ENCODE peak calls at places on chromosome 11, in ten cellular contexts. One of them, this sample, is unnamed.
A peak's percentile ranks its signal among the peaks of the same experiment; 100 is the strongest.

GRCh38 chr11:109644158-109644557 is 222.2 kb downstream of the C11orf87 start:
- DNase-seq in upper lobe of left lung: no peak
- DNase-seq in A549: no peak
- DNase-seq in transverse colon: no peak
- DNase-seq in ovary: no peak
- DNase-seq in tibial nerve: no peak
- DNase-seq in esophagus muscularis mucosa: no peak
- DNase-seq in suprapubic skin: no peak
- DNase-seq in sigmoid colon: no peak
- DNase-seq in H1: no peak
- DNase-seq in this sample: no peak

GRCh38 chr11:6607190-6607635 is 3.6 kb downstream of the ILK start:
- DNase-seq in esophagus muscularis mucosa: peak; percentile 12
- DNase-seq in suprapubic skin: no peak
- DNase-seq in sigmoid colon: no peak
- DNase-seq in H1: no peak
- DNase-seq in upper lobe of left lung: no peak
- DNase-seq in tibial nerve: no peak
- DNase-seq in A549: no peak
- DNase-seq in ovary: no peak
- DNase-seq in transverse colon: no peak
- DNase-seq in this sample: no peak

GRCh38 chr11:112968988-112969714 is 7.9 kb downstream of the NCAM1 start:
- DNase-seq in ovary: no peak
- DNase-seq in H1: no peak
- DNase-seq in A549: no peak
- DNase-seq in esophagus muscularis mucosa: no peak
- DNase-seq in upper lobe of left lung: no peak
- DNase-seq in suprapubic skin: no peak
- DNase-seq in tibial nerve: no peak
- DNase-seq in sigmoid colon: no peak
- DNase-seq in transverse colon: no peak
- DNase-seq in this sample: no peak

GRCh38 chr11:2927851-2928604 is 1.2 kb downstream of the PHLDA2 start:
- DNase-seq in esophagus muscularis mucosa: no peak
- DNase-seq in ovary: no peak
- DNase-seq in tibial nerve: no peak
- DNase-seq in transverse colon: peak; percentile 64
- DNase-seq in upper lobe of left lung: peak; percentile 80
- DNase-seq in H1: no peak
- DNase-seq in suprapubic skin: no peak
- DNase-seq in sigmoid colon: no peak
- DNase-seq in A549: peak; percentile 44
- DNase-seq in this sample: no peak

GRCh38 chr11:44016129-44016528 is 31.7 kb upstream of the ACCSL start:
- DNase-seq in upper lobe of left lung: no peak
- DNase-seq in suprapubic skin: peak; percentile 79
- DNase-seq in ovary: peak; percentile 40
- DNase-seq in H1: no peak
- DNase-seq in A549: no peak
- DNase-seq in transverse colon: no peak
- DNase-seq in tibial nerve: peak; percentile 30
- DNase-seq in esophagus muscularis mucosa: no peak
- DNase-seq in sigmoid colon: peak; percentile 77
- DNase-seq in this sample: peak; percentile 24

GRCh38 chr11:11916981-11917399 is 75.2 kb downstream of the USP47 start:
- DNase-seq in H1: no peak
- DNase-seq in suprapubic skin: no peak
- DNase-seq in upper lobe of left lung: no peak
- DNase-seq in transverse colon: no peak
- DNase-seq in A549: no peak
- DNase-seq in tibial nerve: no peak
- DNase-seq in ovary: no peak
- DNase-seq in esophagus muscularis mucosa: no peak
- DNase-seq in sigmoid colon: no peak
- DNase-seq in this sample: no peak

GRCh38 chr11:131691558-131692041 is 321.2 kb downstream of the NTM start:
- DNase-seq in ovary: no peak
- DNase-seq in upper lobe of left lung: peak; percentile 88
- DNase-seq in suprapubic skin: no peak
- DNase-seq in transverse colon: no peak
- DNase-seq in A549: no peak
- DNase-seq in sigmoid colon: no peak
- DNase-seq in H1: no peak
- DNase-seq in esophagus muscularis mucosa: no peak
- DNase-seq in tibial nerve: no peak
- DNase-seq in this sample: no peak

GRCh38 chr11:116478205-116478604 is 294.6 kb downstream of the BUD13 start:
- DNase-seq in H1: no peak
- DNase-seq in sigmoid colon: no peak
- DNase-seq in ovary: no peak
- DNase-seq in transverse colon: no peak
- DNase-seq in esophagus muscularis mucosa: no peak
- DNase-seq in A549: no peak
- DNase-seq in upper lobe of left lung: no peak
- DNase-seq in suprapubic skin: no peak
- DNase-seq in tibial nerve: no peak
- DNase-seq in this sample: no peak

GRCh38 chr11:69178819-69179482 is 23.2 kb downstream of the SMIM38 start:
- DNase-seq in A549: no peak
- DNase-seq in upper lobe of left lung: no peak
- DNase-seq in sigmoid colon: no peak
- DNase-seq in H1: no peak
- DNase-seq in ovary: no peak
- DNase-seq in suprapubic skin: no peak
- DNase-seq in esophagus muscularis mucosa: no peak
- DNase-seq in transverse colon: no peak
- DNase-seq in tibial nerve: no peak
- DNase-seq in this sample: peak; percentile 50

GRCh38 chr11:43447124-43447523 is 88.4 kb downstream of the TTC17 start:
- DNase-seq in ovary: no peak
- DNase-seq in H1: no peak
- DNase-seq in upper lobe of left lung: no peak
- DNase-seq in esophagus muscularis mucosa: no peak
- DNase-seq in suprapubic skin: no peak
- DNase-seq in sigmoid colon: no peak
- DNase-seq in transverse colon: no peak
- DNase-seq in tibial nerve: no peak
- DNase-seq in A549: no peak
- DNase-seq in this sample: no peak

GRCh38 chr11:78476066-78476465 is 58.4 kb upstream of the GAB2 start:
- DNase-seq in esophagus muscularis mucosa: no peak
- DNase-seq in upper lobe of left lung: no peak
- DNase-seq in A549: no peak
- DNase-seq in H1: no peak
- DNase-seq in sigmoid colon: no peak
- DNase-seq in ovary: no peak
- DNase-seq in transverse colon: no peak
- DNase-seq in suprapubic skin: no peak
- DNase-seq in tibial nerve: no peak
- DNase-seq in this sample: peak; percentile 47

GRCh38 chr11:131027501-131027900 is 111.2 kb upstream of the SNX19 start:
- DNase-seq in tibial nerve: no peak
- DNase-seq in esophagus muscularis mucosa: no peak
- DNase-seq in transverse colon: no peak
- DNase-seq in A549: no peak
- DNase-seq in upper lobe of left lung: no peak
- DNase-seq in sigmoid colon: no peak
- DNase-seq in suprapubic skin: no peak
- DNase-seq in ovary: no peak
- DNase-seq in H1: no peak
- DNase-seq in this sample: no peak

GRCh38 chr11:118319031-118319814 is 14.7 kb downstream of the CD3E start:
- DNase-seq in esophagus muscularis mucosa: no peak
- DNase-seq in sigmoid colon: no peak
- DNase-seq in transverse colon: no peak
- DNase-seq in H1: no peak
- DNase-seq in tibial nerve: no peak
- DNase-seq in A549: no peak
- DNase-seq in suprapubic skin: no peak
- DNase-seq in upper lobe of left lung: no peak
- DNase-seq in ovary: no peak
- DNase-seq in this sample: no peak

GRCh38 chr11:28649922-28650321 is 541.7 kb downstream of the METTL15 start:
- DNase-seq in suprapubic skin: no peak
- DNase-seq in transverse colon: no peak
- DNase-seq in A549: no peak
- DNase-seq in esophagus muscularis mucosa: no peak
- DNase-seq in upper lobe of left lung: no peak
- DNase-seq in ovary: no peak
- DNase-seq in tibial nerve: no peak
- DNase-seq in H1: no peak
- DNase-seq in sigmoid colon: no peak
- DNase-seq in this sample: no peak

GRCh38 chr11:85643255-85643654 is 4.5 kb upstream of the TMEM126A start:
- DNase-seq in esophagus muscularis mucosa: no peak
- DNase-seq in A549: no peak
- DNase-seq in sigmoid colon: no peak
- DNase-seq in ovary: peak; percentile 24
- DNase-seq in upper lobe of left lung: no peak
- DNase-seq in H1: no peak
- DNase-seq in suprapubic skin: no peak
- DNase-seq in tibial nerve: no peak
- DNase-seq in transverse colon: peak; percentile 16
- DNase-seq in this sample: peak; percentile 38

GRCh38 chr11:32332990-32333334 is 102.4 kb downstream of the WT1 start:
- DNase-seq in tibial nerve: no peak
- DNase-seq in esophagus muscularis mucosa: no peak
- DNase-seq in sigmoid colon: no peak
- DNase-seq in upper lobe of left lung: no peak
- DNase-seq in H1: no peak
- DNase-seq in A549: no peak
- DNase-seq in suprapubic skin: no peak
- DNase-seq in transverse colon: no peak
- DNase-seq in ovary: no peak
- DNase-seq in this sample: no peak

GRCh38 chr11:15577519-15577918 is 462.8 kb downstream of the INSC start:
- DNase-seq in tibial nerve: no peak
- DNase-seq in ovary: no peak
- DNase-seq in A549: no peak
- DNase-seq in suprapubic skin: no peak
- DNase-seq in transverse colon: no peak
- DNase-seq in H1: no peak
- DNase-seq in sigmoid colon: no peak
- DNase-seq in esophagus muscularis mucosa: no peak
- DNase-seq in upper lobe of left lung: no peak
- DNase-seq in this sample: no peak

GRCh38 chr11:134069426-134069921 is 602 bp downstream of the JAM3 start:
- DNase-seq in esophagus muscularis mucosa: peak; percentile 88
- DNase-seq in A549: no peak
- DNase-seq in sigmoid colon: no peak
- DNase-seq in ovary: peak; percentile 59
- DNase-seq in upper lobe of left lung: peak; percentile 86
- DNase-seq in H1: no peak
- DNase-seq in transverse colon: no peak
- DNase-seq in tibial nerve: no peak
- DNase-seq in suprapubic skin: no peak
- DNase-seq in this sample: no peak

GRCh38 chr11:13486926-13487660 is 8.7 kb downstream of the PTH start:
- DNase-seq in H1: no peak
- DNase-seq in esophagus muscularis mucosa: no peak
- DNase-seq in A549: peak; percentile 15
- DNase-seq in suprapubic skin: no peak
- DNase-seq in transverse colon: peak; percentile 57
- DNase-seq in tibial nerve: no peak
- DNase-seq in sigmoid colon: no peak
- DNase-seq in upper lobe of left lung: peak; percentile 87
- DNase-seq in ovary: no peak
- DNase-seq in this sample: peak; percentile 52

GRCh38 chr11:13487661-13488030 is 8.2 kb downstream of the PTH start:
- DNase-seq in A549: peak; percentile 49
- DNase-seq in tibial nerve: no peak
- DNase-seq in sigmoid colon: no peak
- DNase-seq in upper lobe of left lung: no peak
- DNase-seq in ovary: no peak
- DNase-seq in transverse colon: no peak
- DNase-seq in esophagus muscularis mucosa: no peak
- DNase-seq in H1: no peak
- DNase-seq in suprapubic skin: no peak
- DNase-seq in this sample: no peak
- TF ChIP-seq EP300 in A549: no peak
- TF ChIP-seq EP300 in tibial nerve: no peak
- TF ChIP-seq EP300 in sigmoid colon: no peak
- TF ChIP-seq EP300 in upper lobe of left lung: no peak
- TF ChIP-seq EP300 in ovary: no peak
- TF ChIP-seq EP300 in transverse colon: no peak
- TF ChIP-seq EP300 in esophagus muscularis mucosa: no peak
- TF ChIP-seq EP300 in H1: no peak
- TF ChIP-seq EP300 in suprapubic skin: no peak
- TF ChIP-seq EP300 in this sample: no peak

DNA sequence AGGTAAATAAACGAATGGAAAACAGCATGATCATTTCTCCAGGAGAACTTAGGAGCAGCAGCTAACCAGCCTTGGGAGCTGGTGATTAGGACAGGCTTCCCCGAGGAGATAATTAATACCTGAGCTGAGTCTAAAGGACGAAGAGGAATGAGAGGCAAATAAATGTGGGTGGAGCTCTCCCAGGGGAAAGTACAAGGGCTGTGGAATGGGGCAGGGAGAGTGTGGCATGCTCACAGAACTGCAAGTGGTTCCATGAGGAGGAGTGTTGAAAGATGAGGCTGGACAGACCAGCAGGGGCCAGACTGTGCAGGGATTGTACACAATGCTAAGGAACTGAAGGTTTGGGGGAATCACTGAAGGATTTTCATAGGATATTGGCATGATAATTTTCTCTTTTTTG is 14.2 kb upstream of the TLCD5 start:
- DNase-seq in sigmoid colon: no peak
- DNase-seq in ovary: no peak
- DNase-seq in transverse colon: peak; percentile 55
- DNase-seq in esophagus muscularis mucosa: no peak
- DNase-seq in suprapubic skin: no peak
- DNase-seq in upper lobe of left lung: no peak
- DNase-seq in H1: no peak
- DNase-seq in A549: no peak
- DNase-seq in tibial nerve: no peak
- DNase-seq in this sample: no peak
- TF ChIP-seq CTCF in sigmoid colon: no peak
- TF ChIP-seq CTCF in ovary: no peak
- TF ChIP-seq CTCF in transverse colon: no peak
- TF ChIP-seq CTCF in esophagus muscularis mucosa: no peak
- TF ChIP-seq CTCF in suprapubic skin: no peak
- TF ChIP-seq CTCF in upper lobe of left lung: no peak
- TF ChIP-seq CTCF in H1: no peak
- TF ChIP-seq CTCF in A549: no peak
- TF ChIP-seq CTCF in tibial nerve: no peak
- TF ChIP-seq CTCF in this sample: no peak

GRCh38 chr11:102446606-102447005 is 6.0 kb downstream of the TMEM123 start:
- DNase-seq in transverse colon: no peak
- DNase-seq in suprapubic skin: no peak
- DNase-seq in esophagus muscularis mucosa: no peak
- DNase-seq in ovary: no peak
- DNase-seq in upper lobe of left lung: no peak
- DNase-seq in sigmoid colon: no peak
- DNase-seq in A549: peak; percentile 32
- DNase-seq in H1: no peak
- DNase-seq in tibial nerve: no peak
- DNase-seq in this sample: no peak
- TF ChIP-seq EP300 in transverse colon: no peak
- TF ChIP-seq EP300 in suprapubic skin: no peak
- TF ChIP-seq EP300 in esophagus muscularis mucosa: no peak
- TF ChIP-seq EP300 in ovary: no peak
- TF ChIP-seq EP300 in upper lobe of left lung: no peak
- TF ChIP-seq EP300 in sigmoid colon: no peak
- TF ChIP-seq EP300 in A549: no peak
- TF ChIP-seq EP300 in H1: no peak
- TF ChIP-seq EP300 in tibial nerve: no peak
- TF ChIP-seq EP300 in this sample: no peak

GRCh38 chr11:108135845-108136599 is 14.7 kb downstream of the ACAT1 start:
- DNase-seq in esophagus muscularis mucosa: peak; percentile 10
- DNase-seq in upper lobe of left lung: no peak
- DNase-seq in ovary: no peak
- DNase-seq in H1: no peak
- DNase-seq in suprapubic skin: no peak
- DNase-seq in transverse colon: no peak
- DNase-seq in A549: no peak
- DNase-seq in tibial nerve: no peak
- DNase-seq in sigmoid colon: no peak
- DNase-seq in this sample: no peak
- TF ChIP-seq CTCF in esophagus muscularis mucosa: no peak
- TF ChIP-seq CTCF in upper lobe of left lung: no peak
- TF ChIP-seq CTCF in ovary: no peak
- TF ChIP-seq CTCF in H1: peak; percentile 16
- TF ChIP-seq CTCF in suprapubic skin: no peak
- TF ChIP-seq CTCF in transverse colon: no peak
- TF ChIP-seq CTCF in A549: peak; percentile 11
- TF ChIP-seq CTCF in tibial nerve: no peak
- TF ChIP-seq CTCF in sigmoid colon: no peak
- TF ChIP-seq CTCF in this sample: no peak